ENCODE peak calls at places on chromosomes 4 and X, in six cellular contexts. S is Panc1, W is transverse colon, U is GM23338, G is breast epithelium, X is sigmoid colon. K is an unnamed sample.

GRCh38 chr4:81754169-81754568 is 282.5 kb upstream of the RASGEF1B start:
- DNase-seq in S (no peak), W (no peak), U (no peak), G (no peak), X (no peak), K (no peak)

GRCh38 chr4:162959056-162959455 is 207.6 kb downstream of the NAF1 start:
- DNase-seq in S (no peak), W (peak), U (peak), G (no peak), X (no peak), K (no peak)

GRCh38 chr4:47913858-47914218 is 545 bp downstream of the NFXL1 start:
- DNase-seq in S (no peak), W (peak), U (peak), G (peak), X (peak), K (no peak)

GRCh38 chrX:21745756-21746155 is 12.2 kb downstream of the SMPX start:
- DNase-seq in S (no peak), W (peak), U (peak), G (no peak), X (no peak), K (peak)

GRCh38 chrX:46831620-46832327 is 5.1 kb upstream of the RP2 start:
- DNase-seq in S (no peak), W (no peak), U (no peak), G (no peak), X (no peak), K (no peak)

GRCh38 chr4:183328832-183329231 is 6.6 kb upstream of the CLDN24 start:
- DNase-seq in S (no peak), W (no peak), U (no peak), G (no peak), X (no peak), K (no peak)

GRCh38 chrX:30521440-30522182 is 56.0 kb downstream of the TASL start:
- DNase-seq in S (no peak), W (no peak), U (no peak), G (no peak), X (no peak), K (no peak)

GRCh38 chr4:180500146-180500545 is 1743.1 kb upstream of the TENM3 start:
- DNase-seq in S (no peak), W (no peak), U (no peak), G (no peak), X (no peak), K (no peak)

GRCh38 chr4:96025031-96025430 is 185.1 kb downstream of the PDHA2 start:
- DNase-seq in S (no peak), W (no peak), U (no peak), G (no peak), X (no peak), K (no peak)

GRCh38 chr4:133968174-133968573 is 233.4 kb downstream of the PABPC4L start:
- DNase-seq in S (no peak), W (no peak), U (no peak), G (no peak), X (no peak), K (no peak)

GRCh38 chr4:177381762-177382310 is 60.4 kb downstream of the AGA start:
- DNase-seq in S (no peak), W (no peak), U (no peak), G (no peak), X (no peak), K (no peak)

DNA sequence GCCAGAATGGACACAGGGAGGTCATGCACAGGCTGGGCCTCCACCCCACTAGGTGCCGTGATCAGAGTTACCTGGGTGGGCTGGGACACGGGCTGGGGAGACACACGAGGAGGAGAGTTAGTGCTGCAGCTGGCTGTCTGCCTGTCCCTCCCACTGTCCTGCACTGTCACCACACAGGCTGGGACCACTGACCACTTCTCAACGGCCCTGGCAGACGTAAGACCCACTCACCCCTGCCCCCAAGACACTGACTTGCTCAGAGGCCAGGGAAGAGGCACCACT is 10.9 kb upstream of the RENBP start:
- DNase-seq in S (no peak), W (no peak), U (no peak), G (no peak), X (no peak), K (no peak)
- TF ChIP-seq POLR2AphosphoS5 in S (no peak), W (no peak), U (no peak), G (no peak), X (no peak), K (no peak)

GRCh38 chrX:1392376-1393130 is 640 bp upstream of the SLC25A6 start:
- DNase-seq in S (no peak), W (peak), U (peak), G (peak), X (peak), K (no peak)

GRCh38 chrX:1395646-1396216 is 3.8 kb upstream of the SLC25A6 start:
- DNase-seq in S (no peak), W (no peak), U (no peak), G (no peak), X (no peak), K (no peak)

GRCh38 chrX:1393871-1394615 is 2.1 kb upstream of the SLC25A6 start:
- DNase-seq in S (no peak), W (no peak), U (no peak), G (no peak), X (peak), K (no peak)

GRCh38 chrX:1397001-1397400 is 5.1 kb upstream of the SLC25A6 start:
- DNase-seq in S (no peak), W (no peak), U (no peak), G (no peak), X (peak), K (no peak)

DNA sequence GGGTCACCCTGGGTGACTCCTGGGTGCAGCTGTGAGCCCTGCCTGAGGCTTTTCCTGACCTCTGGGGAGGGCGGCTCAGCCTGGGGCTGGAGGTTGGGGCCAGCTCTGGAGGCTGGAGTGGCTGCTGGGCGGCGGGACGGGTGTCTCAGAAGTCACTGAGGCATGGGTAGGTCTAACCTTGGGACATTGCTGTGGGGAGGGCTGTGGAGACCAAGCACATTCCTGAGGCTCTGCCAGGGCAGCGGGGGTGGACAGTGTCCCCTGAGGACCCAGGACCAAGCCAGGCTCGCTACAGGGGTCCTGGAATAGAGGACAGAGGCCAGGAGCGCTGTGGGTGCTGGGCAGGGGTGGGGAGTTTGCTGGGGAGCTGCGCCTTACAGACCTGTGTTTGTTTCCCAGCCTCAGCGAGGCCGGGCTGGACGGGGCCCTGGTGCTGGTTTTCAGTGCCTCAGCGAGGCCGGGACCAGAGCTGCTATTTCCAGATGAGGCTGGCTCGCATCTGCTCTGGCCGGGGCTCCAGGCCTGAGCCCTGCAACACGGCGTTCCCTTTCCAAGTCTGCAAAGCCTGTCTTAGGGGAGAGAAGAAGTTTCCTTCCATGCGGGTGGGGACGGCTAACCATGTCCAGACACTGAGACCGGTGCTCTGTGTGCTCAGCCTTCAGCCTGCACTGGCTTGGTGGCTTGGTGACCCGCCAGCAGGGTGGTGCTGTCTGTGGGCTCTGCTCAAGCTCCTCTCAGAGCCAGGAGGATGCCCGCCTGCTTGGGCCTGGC is 3.0 kb upstream of the SLC25A6 start:
- DNase-seq in S (no peak), W (no peak), U (no peak), G (no peak), X (peak), K (no peak)
- H3K4me3 ChIP-seq in S (no peak), W (no peak), U (no peak), G (no peak), X (no peak), K (no peak)

GRCh38 chr4:77734928-77735327 is 84.2 kb downstream of the CNOT6L start:
- DNase-seq in S (peak), W (peak), U (peak), G (no peak), X (no peak), K (peak)
- H3K27ac ChIP-seq in S (no peak), W (no peak), U (no peak), G (no peak), X (no peak), K (peak)

GRCh38 chr4:336893-337142 is 796 bp upstream of the ZNF141 start:
- DNase-seq in S (no peak), W (no peak), U (peak), G (no peak), X (peak), K (no peak)

GRCh38 chr4:337143-337931 is at the start of gene ZNF141:
- DNase-seq in S (no peak), W (peak), U (peak), G (peak), X (peak), K (peak)

GRCh38 chr4:336099-336892 is 1.3 kb upstream of the ZNF141 start:
- DNase-seq in S (no peak), W (peak), U (peak), G (peak), X (peak), K (no peak)

GRCh38 chr4:338759-339097 is 1.1 kb downstream of the ZNF141 start:
- DNase-seq in S (no peak), W (no peak), U (peak), G (no peak), X (no peak), K (peak)

DNA sequence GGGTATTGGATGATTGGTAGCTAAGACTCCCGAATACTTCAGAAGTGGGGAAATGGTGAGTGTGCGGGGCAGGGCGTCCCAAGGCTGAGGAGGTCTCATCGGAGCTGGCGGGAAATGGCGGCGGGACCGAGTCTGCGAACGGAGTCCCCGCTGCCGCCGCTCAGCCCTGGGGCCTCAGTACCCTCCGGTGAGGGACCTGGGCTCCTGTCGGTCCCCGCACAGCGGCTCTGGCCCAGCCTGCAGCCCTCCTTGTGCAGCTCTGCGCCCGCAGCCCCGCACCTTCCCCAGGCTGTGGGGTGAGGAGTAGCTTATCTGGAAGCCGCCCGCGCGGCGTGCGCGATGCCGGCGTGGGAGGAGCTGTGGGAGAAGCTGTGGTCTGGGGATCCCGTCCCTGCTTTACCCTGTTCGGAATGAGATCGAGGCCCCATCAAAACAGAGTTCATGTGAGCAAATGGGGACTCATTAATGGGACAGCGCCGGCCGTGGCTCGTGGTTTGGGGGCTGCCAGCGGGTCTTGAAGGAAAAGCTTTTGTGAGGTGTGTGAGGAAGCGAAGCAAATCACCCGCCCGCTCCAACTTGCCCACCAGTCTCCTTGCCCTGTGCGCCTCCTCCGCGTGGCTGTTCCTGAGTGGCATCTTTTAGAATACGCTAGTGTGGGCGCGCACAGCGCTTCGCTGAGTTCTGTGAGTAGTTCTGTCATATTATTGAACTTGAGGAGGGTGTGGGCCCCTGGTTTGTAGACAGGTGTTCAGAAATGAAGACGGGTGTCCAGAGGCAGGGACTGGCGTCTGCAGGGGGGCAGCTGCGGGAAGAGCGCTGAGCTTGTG is 531 bp downstream of the ZNF141 start:
- DNase-seq in S (no peak), W (no peak), U (no peak), G (peak), X (no peak), K (no peak)
- TF ChIP-seq POLR2AphosphoS5 in S (no peak), W (no peak), U (no peak), G (no peak), X (no peak), K (peak)

DNA sequence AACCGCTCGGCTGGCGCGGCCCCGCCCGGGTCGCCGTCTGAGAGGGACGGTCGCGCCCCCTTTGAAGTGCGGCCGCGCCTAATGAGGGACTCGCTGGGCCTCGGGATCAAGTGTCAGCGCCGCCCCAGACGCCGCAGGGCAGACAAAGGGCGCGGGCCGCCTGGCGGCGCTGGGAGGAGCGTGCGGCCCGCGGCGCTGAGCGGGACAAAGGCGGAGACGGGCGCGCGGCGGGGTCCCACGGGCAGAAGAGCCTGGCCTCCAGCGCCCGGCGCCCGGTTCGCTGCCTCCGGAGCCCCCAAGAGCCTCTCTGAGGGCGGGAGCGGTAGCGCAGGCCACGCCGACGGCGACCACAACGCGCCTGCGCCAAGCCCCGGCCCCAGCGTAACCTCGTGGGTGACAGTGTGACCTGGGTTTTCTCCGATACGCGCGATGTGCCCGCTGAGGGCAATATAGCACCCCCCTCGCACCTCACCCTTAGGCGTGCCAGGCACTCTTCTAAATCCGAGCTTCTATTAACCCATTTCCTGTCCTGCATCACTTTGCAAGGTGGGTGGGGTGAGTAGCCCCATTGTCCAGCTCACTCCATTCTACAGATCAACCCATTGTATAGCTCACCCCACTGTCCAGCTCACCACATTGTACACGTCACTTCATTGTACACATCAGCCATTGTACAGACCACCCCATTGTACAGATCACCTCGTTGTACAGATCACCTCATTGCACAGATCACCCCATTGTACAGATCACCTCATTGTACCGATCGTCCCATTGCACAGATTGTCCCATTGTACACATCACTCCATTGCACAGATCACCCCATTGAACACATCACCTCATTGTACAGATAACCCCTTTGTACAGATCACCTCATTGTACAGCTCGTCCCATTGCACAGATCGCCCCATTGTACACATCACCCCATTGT is 33.7 kb upstream of the STX18 start:
- DNase-seq in S (no peak), W (peak), U (peak), G (no peak), X (peak), K (peak)
- H3K4me3 ChIP-seq in S (peak), W (peak), U (peak), G (peak), X (peak), K (peak)

GRCh38 chr4:88102029-88102428 is 56.4 kb downstream of the ABCG2 start:
- DNase-seq in S (no peak), W (no peak), U (no peak), G (no peak), X (no peak), K (no peak)

GRCh38 chr4:88107406-88108107 is 50.9 kb downstream of the ABCG2 start:
- DNase-seq in S (peak), W (peak), U (no peak), G (no peak), X (no peak), K (peak)

GRCh38 chr4:88106205-88106604 is 52.2 kb downstream of the ABCG2 start:
- DNase-seq in S (peak), W (no peak), U (no peak), G (no peak), X (no peak), K (no peak)

GRCh38 chr4:88108747-88109122 is 49.7 kb downstream of the ABCG2 start:
- DNase-seq in S (no peak), W (no peak), U (no peak), G (no peak), X (no peak), K (no peak)

GRCh38 chr4:88104902-88105610 is 53.4 kb downstream of the ABCG2 start:
- DNase-seq in S (peak), W (no peak), U (no peak), G (no peak), X (no peak), K (no peak)
- H3K27ac ChIP-seq in S (peak), W (no peak), U (no peak), G (peak), X (no peak), K (no peak)